ENCODE peak calls at places on chromosome 17, in five cellular contexts. H is GM19239, Q is neural progenitor cell, U is WTC11, T is A673. G is an unnamed sample.

GRCh38 chr17:74432484-74433391 is 850 bp downstream of the GPRC5C start:
- DNase-seq in Q (peak), T (no peak), U (peak), H (no peak), G (no peak)

GRCh38 chr17:3526491-3526890 is 31.1 kb downstream of the TRPV3 start:
- DNase-seq in T (no peak), H (no peak), Q (no peak), U (no peak), G (no peak)

GRCh38 chr17:77821114-77821513 is 137.4 kb upstream of the TNRC6C start:
- DNase-seq in Q (no peak), U (no peak), H (peak), T (peak), G (no peak)

GRCh38 chr17:61411114-61411943 is 11.7 kb downstream of the TBX2 start:
- DNase-seq in H (no peak), U (peak), T (peak), Q (peak), G (peak)

GRCh38 chr17:21513012-21513570 is 136.9 kb downstream of the KCNJ12 start:
- DNase-seq in H (peak), U (peak), Q (peak), T (peak), G (peak)

GRCh38 chr17:48593840-48594411 is 347 bp upstream of the HOXB5 start:
- DNase-seq in H (peak), T (peak), Q (peak), U (peak), G (peak)

GRCh38 chr17:77394540-77395295 is 253.9 kb downstream of the SEC14L1 start:
- DNase-seq in H (no peak), U (no peak), Q (peak), T (no peak), G (no peak)

GRCh38 chr17:56867948-56868376 is 34.0 kb downstream of the DGKE start:
- DNase-seq in U (no peak), Q (no peak), H (no peak), T (no peak), G (no peak)

GRCh38 chr17:60743812-60744211 is 66.2 kb downstream of the BCAS3 start:
- DNase-seq in H (no peak), T (peak), U (no peak), Q (no peak), G (no peak)

GRCh38 chr17:32759476-32759875 is 117.4 kb downstream of the MYO1D start:
- DNase-seq in T (no peak), H (no peak), Q (no peak), U (no peak), G (no peak)

GRCh38 chr17:41507315-41507880 is 2.0 kb upstream of the KRT13 start:
- DNase-seq in H (no peak), Q (no peak), T (no peak), U (no peak), G (no peak)

GRCh38 chr17:74361613-74362391 is at the start of gene BTBD17:
- DNase-seq in U (peak), T (peak), H (no peak), Q (peak), G (no peak)

GRCh38 chr17:32156656-32157055 is 14.4 kb downstream of the RHOT1 start:
- DNase-seq in T (no peak), H (no peak), Q (no peak), U (no peak), G (no peak)

GRCh38 chr17:3888343-3889171 is 4.3 kb downstream of the CAMKK1 start:
- DNase-seq in H (no peak), Q (peak), T (peak), U (peak), G (no peak)